ENCODE peak calls at places on chromosomes 11 and 22, in ten cellular contexts. B is astrocyte of the cerebellum, H is endothelial cell, P is kidney, A is IMR-90, J is fibroblast of lung, C is breast epithelium, K is fibroblast of the aortic adventitia, M is heart right ventricle, S is heart left ventricle. I is an unnamed sample.

GRCh38 chr11:76074178-76075112 is 131.9 kb downstream of the WNT11 start:
- DNase-seq in A (peak), B (no peak), J (peak), K (peak), C (no peak), P (no peak), M (no peak), H (no peak), S (no peak), I (no peak)

GRCh38 chr22:46143491-46144147 is 6.7 kb upstream of the PPARA start:
- DNase-seq in P (peak), J (no peak), H (no peak), B (no peak), M (no peak), S (no peak), A (no peak), K (no peak), C (no peak), I (peak)

GRCh38 chr11:123448798-123449197 is 18.7 kb downstream of the GRAMD1B start:
- DNase-seq in C (no peak), H (no peak), P (no peak), S (no peak), B (no peak), K (no peak), J (no peak), M (no peak), A (no peak), I (no peak)

GRCh38 chr22:20919718-20920117 is 2.5 kb downstream of the CRKL start:
- DNase-seq in J (peak), B (no peak), S (no peak), K (peak), C (no peak), M (no peak), H (no peak), A (no peak), P (no peak), I (no peak)

GRCh38 chr11:1053121-1053901 is 16.8 kb upstream of the MUC6 start:
- DNase-seq in H (no peak), K (peak), M (peak), C (no peak), B (no peak), P (peak), S (peak), J (no peak), A (no peak), I (no peak)

GRCh38 chr11:66473608-66474525 is 6.4 kb upstream of the DPP3 start:
- DNase-seq in P (no peak), H (no peak), S (no peak), A (no peak), M (no peak), K (no peak), B (no peak), J (no peak), C (no peak), I (no peak)

GRCh38 chr22:27213766-27214581 is 556.6 kb downstream of the MIAT start:
- DNase-seq in A (peak), H (no peak), M (peak), S (peak), J (peak), P (peak), C (no peak), B (peak), K (peak), I (peak)

GRCh38 chr11:16293204-16293681 is 63.1 kb downstream of the SOX6 start:
- DNase-seq in P (no peak), C (no peak), J (peak), M (no peak), H (no peak), S (no peak), A (peak), B (no peak), K (no peak), I (no peak)

GRCh38 chr11:78032090-78032489 is 9.0 kb upstream of the KCTD14 start:
- DNase-seq in M (no peak), A (no peak), K (no peak), P (no peak), C (no peak), S (no peak), H (no peak), B (no peak), J (no peak), I (peak)

GRCh38 chr11:83070878-83071640 is 638 bp downstream of the RAB30 start:
- DNase-seq in M (peak), C (peak), B (no peak), S (peak), A (peak), J (no peak), P (peak), H (peak), K (peak), I (no peak)

GRCh38 chr11:16191212-16191851 is 165.0 kb downstream of the SOX6 start:
- DNase-seq in P (no peak), J (no peak), M (no peak), C (no peak), B (no peak), H (no peak), S (no peak), A (peak), K (no peak), I (no peak)

GRCh38 chr22:19870153-19871022 is 15.7 kb upstream of the GNB1L start:
- DNase-seq in H (no peak), A (no peak), B (no peak), K (no peak), C (peak), J (no peak), M (peak), S (peak), P (peak), I (peak)

GRCh38 chr11:65279713-65280459 is 18.1 kb downstream of the POLA2 start:
- DNase-seq in A (peak), H (no peak), B (peak), J (peak), K (peak), C (no peak), P (no peak), M (no peak), S (no peak), I (peak)

GRCh38 chr11:13718394-13718793 is 49.9 kb downstream of the FAR1 start:
- DNase-seq in S (no peak), B (no peak), K (no peak), P (no peak), H (no peak), M (no peak), C (no peak), A (no peak), J (no peak), I (no peak)

GRCh38 chr11:20162340-20162739 is 2.1 kb upstream of the DBX1 start:
- DNase-seq in K (no peak), S (no peak), M (no peak), B (no peak), H (no peak), P (no peak), C (no peak), J (no peak), A (no peak), I (no peak)

GRCh38 chr22:36797988-36798670 is 18.7 kb downstream of the PVALB start:
- DNase-seq in H (no peak), C (no peak), J (no peak), B (no peak), M (no peak), P (no peak), K (no peak), A (no peak), S (no peak), I (no peak)

GRCh38 chr11:8102965-8103364 is 22.0 kb downstream of the TUB start:
- DNase-seq in M (no peak), S (no peak), A (no peak), C (no peak), J (no peak), P (no peak), B (no peak), K (no peak), H (no peak), I (no peak)

GRCh38 chr11:19743622-19744021 is 31.0 kb downstream of the NAV2 start:
- DNase-seq in H (no peak), J (no peak), S (no peak), P (no peak), A (no peak), M (no peak), B (no peak), C (no peak), K (no peak), I (no peak)

GRCh38 chr22:31876156-31877035 is 67.9 kb upstream of the YWHAH start:
- DNase-seq in J (no peak), A (no peak), C (no peak), B (no peak), M (no peak), P (no peak), H (no peak), K (peak), S (no peak), I (no peak)

GRCh38 chr11:8309862-8310261 is 46.2 kb upstream of the LMO1 start:
- DNase-seq in A (no peak), B (no peak), S (no peak), H (no peak), K (no peak), M (no peak), P (no peak), J (no peak), C (peak), I (no peak)

GRCh38 chr11:102476812-102477211 is 24.2 kb upstream of the TMEM123 start:
- DNase-seq in S (peak), A (peak), B (no peak), M (peak), J (no peak), H (peak), C (no peak), P (no peak), K (no peak), I (peak)

GRCh38 chr11:132866783-132867545 is 665.3 kb downstream of the OPCML start:
- DNase-seq in C (no peak), P (no peak), S (no peak), B (peak), H (no peak), J (peak), A (peak), K (no peak), M (no peak), I (no peak)

GRCh38 chr11:72589802-72590761 is 84.1 kb downstream of the PDE2A start:
- DNase-seq in A (no peak), B (no peak), S (peak), K (peak), J (peak), P (peak), M (peak), C (no peak), H (peak), I (no peak)
- TF ChIP-seq CTCF in A (peak), B (peak), S (peak), K (peak), J (peak), P (peak), M (peak), C (peak), H (peak), I (peak)

DNA sequence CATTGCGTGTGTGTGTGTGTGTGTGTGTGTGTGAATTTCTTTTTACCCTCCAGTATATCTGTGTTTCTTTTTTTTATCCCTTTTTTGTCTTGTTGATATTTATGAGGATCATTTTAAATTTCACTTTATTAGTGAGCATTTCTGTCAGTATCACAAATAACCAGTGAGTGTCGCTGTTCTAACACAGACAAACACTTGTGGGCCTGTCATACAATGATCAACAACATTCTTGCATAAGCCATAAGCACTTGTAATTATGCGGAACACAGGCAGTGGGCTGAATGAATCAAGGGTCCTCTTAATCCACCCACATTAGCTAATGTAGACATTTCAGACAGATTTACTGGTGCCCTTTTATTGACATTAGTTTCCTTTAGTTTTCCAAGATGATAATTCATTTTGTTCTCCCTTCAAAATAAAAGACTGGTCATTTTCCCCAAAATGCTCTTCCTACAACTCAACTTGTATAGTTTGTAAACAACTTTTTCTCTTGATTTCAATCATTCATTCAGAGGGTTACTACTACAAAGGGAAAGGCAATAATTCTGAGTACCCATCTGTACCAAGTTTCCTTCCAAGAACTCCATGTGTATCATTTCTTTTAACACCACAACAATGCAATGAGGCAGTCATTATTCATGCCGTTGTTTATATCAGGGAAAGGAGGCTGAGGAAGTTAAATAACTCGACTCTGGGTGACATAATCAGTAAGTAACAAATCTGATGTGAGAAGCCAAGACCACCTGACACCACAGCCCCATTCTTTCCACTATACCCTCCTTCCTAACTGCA is 34.6 kb upstream of the ANO3 start:
- DNase-seq in S (no peak), B (peak), P (no peak), A (peak), K (peak), J (peak), C (no peak), H (peak), M (no peak), I (peak)
- TF ChIP-seq CTCF in S (peak), B (peak), P (peak), A (peak), K (peak), J (peak), C (peak), H (peak), M (peak), I (peak)

DNA sequence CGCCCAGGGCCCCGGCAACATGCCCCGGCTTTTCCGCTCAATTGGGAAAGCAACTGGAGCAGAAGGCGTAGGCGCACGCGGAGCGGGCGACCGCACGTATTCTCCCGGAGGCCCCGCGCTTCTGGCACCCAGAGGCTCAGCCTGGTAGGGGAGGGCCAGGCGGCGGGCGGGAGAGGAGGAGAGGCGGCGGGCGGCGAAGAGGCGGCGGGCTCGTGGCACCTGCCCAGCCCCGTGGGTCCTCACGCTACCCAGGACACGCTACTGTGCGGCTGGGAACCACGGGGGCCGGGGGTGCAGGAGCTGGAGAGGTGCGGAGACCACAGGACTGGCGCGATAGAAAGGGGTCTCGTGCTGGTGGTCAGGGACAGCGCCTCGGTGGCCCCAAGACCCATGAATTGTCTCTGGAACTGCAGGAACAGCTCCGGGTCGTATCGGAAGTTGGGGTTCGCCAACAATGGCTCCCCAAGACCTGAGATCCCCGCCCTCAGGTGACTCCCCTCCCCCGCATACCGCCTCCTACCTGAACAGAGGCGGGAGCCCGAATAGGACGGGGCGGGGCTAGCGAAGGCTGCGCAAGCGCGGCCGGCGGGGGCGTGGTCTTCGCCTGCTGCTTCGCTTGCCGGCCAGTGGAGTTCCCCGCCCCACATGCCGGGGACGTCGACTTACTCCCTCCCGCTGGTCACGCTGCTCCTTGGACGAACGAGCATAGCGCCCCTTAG is at the start of gene SLC37A4:
- DNase-seq in C (peak), B (peak), M (peak), K (peak), A (peak), P (peak), S (peak), H (peak), J (peak), I (peak)
- TF ChIP-seq CTCF in C (no peak), B (no peak), M (peak), K (peak), A (peak), P (peak), S (no peak), H (peak), J (peak), I (no peak)

DNA sequence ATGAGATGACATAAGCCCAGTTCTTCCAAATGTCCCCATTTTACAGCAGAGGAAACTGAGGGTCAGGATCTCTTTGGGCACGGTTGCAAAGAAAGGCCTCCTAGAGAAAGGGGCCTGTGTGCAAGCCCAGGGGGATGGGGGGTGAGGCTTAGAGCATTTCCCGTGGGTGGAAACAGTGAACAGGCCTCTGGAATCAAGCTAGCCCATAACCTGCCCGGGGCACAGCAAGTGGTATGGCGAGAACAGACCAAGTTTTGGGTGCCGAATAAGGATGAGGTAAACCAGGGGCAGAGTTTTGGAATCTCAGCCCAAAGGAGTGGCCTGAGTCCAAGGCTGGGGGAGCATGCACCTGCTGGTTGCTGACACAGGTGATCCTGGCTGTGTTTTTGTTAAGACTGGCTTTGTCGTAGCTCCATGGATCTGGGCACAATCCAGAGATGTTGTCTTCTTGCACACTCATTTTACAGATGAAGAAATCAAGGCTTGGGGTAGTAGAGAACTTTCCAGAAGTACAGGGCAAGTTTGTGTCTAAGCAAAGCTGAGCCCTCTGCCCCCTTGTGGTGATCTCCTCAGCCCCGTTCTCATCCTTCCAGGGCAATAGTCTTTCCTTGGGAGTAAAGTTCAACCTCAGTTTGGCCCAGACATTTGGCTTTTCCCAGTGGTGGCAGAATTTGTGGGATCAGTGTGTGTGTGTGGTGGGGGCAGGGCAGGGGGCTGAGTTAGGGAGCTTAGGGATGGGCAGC is 53.5 kb upstream of the MYEOV start:
- DNase-seq in A (peak), C (peak), B (no peak), H (no peak), M (no peak), P (no peak), S (no peak), J (no peak), K (peak), I (no peak)
- TF ChIP-seq CTCF in A (peak), C (peak), B (peak), H (no peak), M (peak), P (peak), S (no peak), J (peak), K (peak), I (no peak)

GRCh38 chr11:108027057-108027456 is 18.4 kb downstream of the CUL5 start:
- DNase-seq in H (no peak), S (no peak), A (no peak), P (no peak), K (no peak), C (no peak), B (no peak), J (no peak), M (no peak), I (no peak)
- TF ChIP-seq CTCF in H (no peak), S (peak), A (no peak), P (no peak), K (no peak), C (no peak), B (peak), J (no peak), M (no peak), I (peak)

GRCh38 chr11:22430286-22430685 is 92.1 kb downstream of the SLC17A6 start:
- DNase-seq in A (no peak), B (no peak), M (no peak), K (no peak), J (peak), P (no peak), C (no peak), S (no peak), H (no peak), I (no peak)
- TF ChIP-seq CTCF in A (no peak), B (no peak), M (no peak), K (no peak), J (no peak), P (no peak), C (no peak), S (no peak), H (no peak), I (no peak)

DNA sequence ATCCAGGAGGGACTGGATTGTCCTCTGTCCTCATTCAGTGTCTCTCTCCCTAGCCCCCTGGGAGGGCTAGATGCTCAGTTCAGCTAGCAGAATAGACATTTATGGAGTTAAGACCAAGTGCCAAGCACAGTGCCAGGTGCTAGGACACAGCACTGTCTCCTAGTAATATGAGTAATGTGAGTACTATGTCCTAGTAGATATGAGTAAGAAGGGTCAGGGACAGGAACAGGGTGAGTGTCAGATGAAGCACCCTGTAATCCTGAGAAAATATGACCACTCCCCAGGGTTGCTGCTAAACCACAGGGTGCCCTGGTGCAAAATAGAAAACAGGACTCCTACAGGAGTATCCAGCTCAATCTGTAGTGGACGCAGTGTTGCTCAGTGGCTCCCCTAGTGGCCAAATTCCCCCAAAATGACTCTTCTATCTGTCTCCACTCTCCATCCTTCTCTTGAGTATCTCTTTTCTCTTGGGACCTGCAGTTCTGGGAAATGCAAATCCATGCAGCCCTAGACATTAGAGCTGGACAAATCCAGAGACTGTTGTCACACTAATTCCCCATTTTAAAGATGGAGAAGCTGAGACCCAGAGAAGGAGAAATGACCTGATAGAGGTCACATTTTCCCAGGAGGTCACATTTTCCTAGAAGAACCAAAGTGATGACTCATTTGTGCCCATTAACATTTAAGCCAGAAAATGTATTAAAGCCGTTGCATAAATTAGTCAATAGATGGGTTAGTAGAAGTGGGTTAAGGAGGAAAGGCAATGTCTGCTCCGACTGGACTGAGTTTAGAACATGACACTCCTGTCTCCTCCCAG is 214.3 kb downstream of the NXPE2 start:
- DNase-seq in P (no peak), K (no peak), M (no peak), C (no peak), H (peak), S (no peak), J (no peak), A (no peak), B (no peak), I (peak)
- TF ChIP-seq CTCF in P (no peak), K (no peak), M (peak), C (no peak), H (peak), S (peak), J (peak), A (no peak), B (peak), I (no peak)